ENCODE peak calls at places on chromosomes 7 and 10, in four cellular contexts. S is mammary epithelial cell, B is epithelial cell of esophagus, Z is kidney. D is an unnamed sample.

GRCh38 chr10:67549390-67549789 is 146.6 kb downstream of the CTNNA3 start:
- DNase-seq in Z (no peak), S (no peak), B (no peak), D (no peak)

GRCh38 chr10:125392140-125392539 is 231.8 kb upstream of the CTBP2 start:
- DNase-seq in B (no peak), S (no peak), Z (no peak), D (no peak)

GRCh38 chr7:112186300-112186699 is 19.9 kb downstream of the DOCK4 start:
- DNase-seq in B (no peak), S (no peak), Z (no peak), D (no peak)

GRCh38 chr10:88687853-88688467 is 18.1 kb upstream of the LIPK start:
- DNase-seq in B (peak; percentile 35), Z (no peak), S (no peak), D (no peak)

GRCh38 chr7:16098058-16098457 is 323.3 kb downstream of the CRPPA start:
- DNase-seq in S (no peak), Z (no peak), B (peak; percentile 58), D (no peak)

GRCh38 chr7:25409897-25410635 is 181.8 kb upstream of the NPVF start:
- DNase-seq in B (no peak), Z (no peak), S (no peak), D (no peak)

GRCh38 chr10:35493196-35494118 is 111.7 kb upstream of the GJD4 start:
- DNase-seq in Z (no peak), S (peak; percentile 5), B (peak; percentile 16), D (peak; percentile 48)

GRCh38 chr7:154794147-154794780 is 208.7 kb downstream of the PAXIP1 start:
- DNase-seq in Z (peak; percentile 75), B (no peak), S (peak; percentile 2), D (peak; percentile 3)

GRCh38 chr10:66187096-66187733 is 738.6 kb upstream of the LRRTM3 start:
- DNase-seq in S (peak; percentile 0), Z (no peak), B (peak; percentile 21), D (no peak)

GRCh38 chr10:60649485-60650271 is 128.6 kb upstream of the CDK1 start:
- DNase-seq in S (no peak), Z (no peak), B (peak; percentile 9), D (no peak)

GRCh38 chr10:110931769-110932381 is 12.5 kb downstream of the SHOC2 start:
- DNase-seq in S (no peak), Z (no peak), B (no peak), D (no peak)

GRCh38 chr10:96380821-96381220 is 22.0 kb upstream of the OPALIN start:
- DNase-seq in S (no peak), B (no peak), Z (no peak), D (no peak)

GRCh38 chr10:101938316-101939272 is 95.0 kb upstream of the KCNIP2 start:
- DNase-seq in Z (no peak), S (peak; percentile 54), B (peak; percentile 72), D (peak; percentile 83)

GRCh38 chr7:92076509-92076908 is 57.8 kb downstream of the CYP51A1 start:
- DNase-seq in S (peak; percentile 81), B (peak; percentile 91), Z (no peak), D (peak; percentile 79)

GRCh38 chr10:73991846-73992245 is 6.1 kb upstream of the VCL start:
- DNase-seq in S (no peak), B (no peak), Z (no peak), D (no peak)

GRCh38 chr7:34315032-34315431 is 343.0 kb upstream of the NPSR1 start:
- DNase-seq in S (peak; percentile 47), Z (no peak), B (peak; percentile 58), D (peak; percentile 76)

GRCh38 chr10:120824864-120825263 is 26.3 kb upstream of the WDR11 start:
- DNase-seq in S (no peak), Z (no peak), B (peak; percentile 34), D (no peak)

GRCh38 chr10:83218205-83218604 is 921.1 kb upstream of the GHITM start:
- DNase-seq in Z (no peak), S (no peak), B (no peak), D (no peak)

GRCh38 chr10:80945267-80945880 is 407.7 kb downstream of the SH2D4B start:
- DNase-seq in S (no peak), B (peak; percentile 7), Z (no peak), D (peak; percentile 7)

GRCh38 chr7:25795824-25796235 is 356.2 kb upstream of the NFE2L3 start:
- DNase-seq in Z (no peak), B (peak; percentile 3), S (no peak), D (peak; percentile 44)

GRCh38 chr10:61975107-61975932 is 73.8 kb downstream of the ARID5B start:
- DNase-seq in S (peak; percentile 72), B (peak; percentile 85), Z (no peak), D (peak; percentile 46)

GRCh38 chr7:36440880-36441279 is 51.2 kb downstream of the ANLN start:
- DNase-seq in B (peak; percentile 39), S (peak; percentile 6), Z (no peak), D (no peak)

GRCh38 chr7:114835861-114836260 is 86.0 kb upstream of the MDFIC start:
- DNase-seq in S (no peak), Z (no peak), B (peak; percentile 36), D (no peak)

GRCh38 chr7:144529269-144529926 is 125.9 kb upstream of the NOBOX start:
- DNase-seq in S (no peak), Z (no peak), B (no peak), D (no peak)

GRCh38 chr10:6607187-6607586 is 27.1 kb upstream of the PRKCQ start:
- DNase-seq in B (no peak), Z (no peak), S (no peak), D (no peak)

GRCh38 chr7:111012799-111013675 is 77.9 kb upstream of the LRRN3 start:
- DNase-seq in Z (no peak), B (peak; percentile 67), S (peak; percentile 44), D (peak; percentile 49)

GRCh38 chr10:106795619-106796018 is 368.9 kb downstream of the SORCS1 start:
- DNase-seq in B (no peak), Z (no peak), S (no peak), D (no peak)

GRCh38 chr7:120857558-120858298 is at the start of gene TSPAN12:
- DNase-seq in S (peak; percentile 48), Z (peak; percentile 96), B (peak; percentile 60), D (peak; percentile 10)

GRCh38 chr7:17021205-17021604 is 139.4 kb upstream of the AGR3 start:
- DNase-seq in Z (no peak), S (peak; percentile 93), B (peak; percentile 94), D (peak; percentile 80)

GRCh38 chr10:71255817-71256660 is 43.7 kb downstream of the UNC5B start:
- DNase-seq in Z (no peak), B (peak; percentile 51), S (peak; percentile 64), D (no peak)

GRCh38 chr10:125768217-125768616 is 7.4 kb downstream of the MMP21 start:
- DNase-seq in B (no peak), Z (no peak), S (no peak), D (no peak)

GRCh38 chr7:146772581-146772980 is 656.0 kb downstream of the CNTNAP2 start:
- DNase-seq in S (no peak), B (no peak), Z (no peak), D (no peak)

GRCh38 chr7:147400926-147401325 is 1189.6 kb upstream of the C7orf33 start:
- DNase-seq in Z (no peak), B (no peak), S (no peak), D (no peak)

GRCh38 chr10:111131168-111131799 is 54.5 kb downstream of the ADRA2A start:
- DNase-seq in Z (no peak), B (no peak), S (no peak), D (no peak)

GRCh38 chr10:93701903-93702277 is 502 bp downstream of the FRA10AC1 start:
- DNase-seq in Z (no peak), S (peak; percentile 54), B (peak; percentile 57), D (no peak)

GRCh38 chr10:57993302-57993701 is 274.4 kb downstream of the IPMK start:
- DNase-seq in Z (no peak), B (no peak), S (no peak), D (no peak)

GRCh38 chr10:44306762-44307161 is 78.1 kb downstream of the CXCL12 start:
- DNase-seq in B (no peak), S (no peak), Z (no peak), D (no peak)

GRCh38 chr7:8295638-8296361 is 33.8 kb upstream of the ICA1 start:
- DNase-seq in S (peak; percentile 70), Z (no peak), B (peak; percentile 87), D (peak; percentile 34)

GRCh38 chr7:116511552-116512523 is 12.3 kb downstream of the CAV2 start:
- DNase-seq in Z (no peak), S (peak; percentile 90), B (peak; percentile 87), D (peak; percentile 93)